ENCODE peak calls at places on chromosomes 11 and 22, in four cellular contexts. T, V, F and I are unnamed samples.

GRCh38 chr11:72497731-72498130 is 63.4 kb upstream of the CLPB start:
- DNase-seq in T (no peak), V (no peak), F (no peak), I (no peak)

GRCh38 chr22:38832005-38832978 is 11.5 kb downstream of the NPTXR start:
- DNase-seq in T (no peak), V (no peak), F (no peak), I (no peak)

GRCh38 chr11:128555606-128556005 is 31.8 kb downstream of the ETS1 start:
- DNase-seq in T (no peak), V (no peak), F (peak; percentile 6), I (no peak)

GRCh38 chr11:6431861-6432260 is 8.9 kb downstream of the HPX start:
- DNase-seq in T (no peak), V (no peak), F (no peak), I (no peak)

GRCh38 chr22:40009231-40009769 is 14.5 kb downstream of the FAM83F start:
- DNase-seq in T (no peak), V (peak; percentile 74), F (no peak), I (peak; percentile 34)

GRCh38 chr11:132311703-132312102 is 941.3 kb downstream of the NTM start:
- DNase-seq in T (no peak), V (no peak), F (no peak), I (no peak)

GRCh38 chr11:47083913-47084312 is 92.8 kb downstream of the ARFGAP2 start:
- DNase-seq in T (peak; percentile 13), V (no peak), F (no peak), I (no peak)

GRCh38 chr11:34812905-34813576 is 103.1 kb downstream of the APIP start:
- DNase-seq in T (no peak), V (no peak), F (no peak), I (no peak)

GRCh38 chr22:37193629-37194191 is 5.7 kb upstream of the C1QTNF6 start:
- DNase-seq in T (no peak), V (no peak), F (peak; percentile 43), I (peak; percentile 32)

GRCh38 chr11:20109731-20110445 is 50.4 kb downstream of the DBX1 start:
- DNase-seq in T (no peak), V (no peak), F (no peak), I (no peak)
- TF ChIP-seq TAF1 in T (no peak), V (no peak), F (no peak), I (no peak)

GRCh38 chr11:43735115-43735514 is 54.6 kb downstream of the HSD17B12 start:
- DNase-seq in T (no peak), V (no peak), F (no peak), I (no peak)

GRCh38 chr11:43734256-43734655 is 53.7 kb downstream of the HSD17B12 start:
- DNase-seq in T (no peak), V (no peak), F (no peak), I (no peak)

GRCh38 chr11:43737194-43737575 is 56.6 kb downstream of the HSD17B12 start:
- DNase-seq in T (no peak), V (no peak), F (no peak), I (no peak)

GRCh38 chr11:43736502-43737193 is 56.1 kb downstream of the HSD17B12 start:
- DNase-seq in T (no peak), V (no peak), F (peak; percentile 19), I (no peak)

DNA sequence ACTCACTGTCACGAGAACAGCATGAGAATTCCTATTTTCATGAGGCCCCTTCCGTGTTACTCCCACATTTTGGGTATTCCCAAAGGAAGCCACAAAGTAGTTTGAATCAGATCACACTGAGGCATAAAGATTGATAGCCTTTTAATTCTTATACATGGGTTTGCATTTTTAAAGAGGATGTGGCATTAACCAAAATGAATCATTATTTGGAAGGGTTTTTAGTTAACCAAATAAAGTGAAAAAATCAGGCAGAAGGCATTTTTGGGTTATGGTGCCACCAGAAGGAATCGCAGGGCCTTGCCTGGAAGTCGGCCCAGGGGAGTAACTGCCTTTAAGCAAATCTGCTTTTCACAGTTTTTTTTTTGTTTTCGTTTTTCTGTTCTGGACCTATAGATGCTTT is 55.4 kb downstream of the HSD17B12 start:
- DNase-seq in T (no peak), V (no peak), F (no peak), I (no peak)
- TF ChIP-seq CREB1 in T (no peak), V (no peak), F (no peak), I (no peak)

GRCh38 chr11:117912497-117912896 is 16.7 kb downstream of the TMPRSS13 start:
- DNase-seq in T (no peak), V (no peak), F (no peak), I (no peak)

GRCh38 chr11:117909611-117910382 is 19.4 kb downstream of the TMPRSS13 start:
- DNase-seq in T (no peak), V (no peak), F (no peak), I (peak; percentile 79)

GRCh38 chr11:117910525-117910924 is 18.7 kb downstream of the TMPRSS13 start:
- DNase-seq in T (no peak), V (no peak), F (no peak), I (peak; percentile 46)

GRCh38 chr11:117910941-117911630 is 18.1 kb downstream of the TMPRSS13 start:
- DNase-seq in T (no peak), V (no peak), F (no peak), I (no peak)

DNA sequence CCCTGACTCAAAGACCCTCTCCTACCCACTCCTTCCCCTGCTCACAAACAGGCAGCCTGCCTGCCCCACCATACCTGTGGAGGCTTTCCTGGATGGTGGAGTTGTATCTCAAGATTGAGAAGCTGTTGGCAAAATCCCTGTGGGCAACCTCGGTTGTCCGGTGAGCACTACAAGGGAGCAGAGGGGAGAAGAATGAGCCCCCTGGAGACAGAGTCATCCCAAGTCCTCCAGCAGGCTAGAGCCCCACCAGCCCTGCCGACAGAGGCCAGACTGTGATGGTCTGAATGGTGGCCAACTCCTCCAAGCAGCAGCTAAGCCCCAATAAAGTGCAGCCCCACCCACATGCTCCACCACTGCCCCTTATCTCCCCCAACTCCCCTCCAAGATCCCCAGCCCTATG is 17.5 kb downstream of the TMPRSS13 start:
- DNase-seq in T (no peak), V (no peak), F (no peak), I (no peak)
- TF ChIP-seq TAF1 in T (no peak), V (no peak), F (no peak), I (no peak)

GRCh38 chr11:111729441-111729840 is 36.7 kb downstream of the PPP2R1B start:
- DNase-seq in T (no peak), V (no peak), F (no peak), I (no peak)
- TF ChIP-seq CREB1 in T (no peak), V (no peak), F (no peak), I (no peak)

GRCh38 chr11:17208257-17208999 is 642 bp upstream of the PIK3C2A start:
- DNase-seq in T (no peak), V (no peak), F (peak; percentile 87), I (peak; percentile 70)
- TF ChIP-seq TAF1 in T (no peak), V (peak; percentile 45), F (no peak), I (no peak)

GRCh38 chr11:93552874-93553273 is 9.7 kb upstream of the SMCO4 start:
- DNase-seq in T (no peak), V (no peak), F (peak; percentile 81), I (no peak)
- TF ChIP-seq CREB1 in T (no peak), V (no peak), F (no peak), I (no peak)

DNA sequence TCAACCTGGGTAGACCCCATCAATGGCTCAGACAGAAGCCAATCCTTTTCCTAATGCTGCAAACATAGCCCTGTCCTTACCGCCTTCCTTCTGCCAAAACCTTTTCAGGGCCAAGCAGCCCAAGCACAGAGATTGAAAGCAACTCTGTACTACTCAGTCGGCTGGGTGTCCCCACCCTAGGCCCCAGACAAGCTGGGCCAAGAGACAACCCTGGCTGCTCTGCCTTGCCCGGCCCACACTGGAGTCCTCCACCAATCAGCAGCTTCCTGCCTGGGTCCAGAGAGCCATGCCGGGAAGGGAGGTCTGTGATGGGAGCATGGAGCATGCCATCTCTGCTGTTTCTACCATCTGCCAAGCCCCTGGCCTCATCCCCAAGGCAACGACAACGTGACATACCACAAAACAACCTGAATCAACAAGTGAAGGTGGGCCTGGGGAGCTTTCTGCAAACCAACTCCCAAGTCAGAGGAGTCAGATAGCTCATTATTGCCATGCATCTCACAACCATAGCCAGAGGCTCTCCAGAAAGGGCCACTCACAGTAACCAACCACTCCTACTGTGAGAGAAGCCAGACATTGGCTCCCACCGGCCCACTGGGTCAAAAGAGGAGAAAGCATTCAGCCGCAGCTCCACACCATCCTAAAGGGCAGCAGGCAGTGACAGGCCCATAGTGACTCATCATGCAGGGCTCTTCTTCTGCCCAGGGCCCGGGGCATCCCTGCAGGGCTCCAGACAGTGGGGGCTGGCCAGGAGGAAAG is 18.2 kb downstream of the PATZ1 start:
- DNase-seq in T (no peak), V (no peak), F (no peak), I (no peak)
- TF ChIP-seq TAF1 in T (no peak), V (no peak), F (no peak), I (no peak)

DNA sequence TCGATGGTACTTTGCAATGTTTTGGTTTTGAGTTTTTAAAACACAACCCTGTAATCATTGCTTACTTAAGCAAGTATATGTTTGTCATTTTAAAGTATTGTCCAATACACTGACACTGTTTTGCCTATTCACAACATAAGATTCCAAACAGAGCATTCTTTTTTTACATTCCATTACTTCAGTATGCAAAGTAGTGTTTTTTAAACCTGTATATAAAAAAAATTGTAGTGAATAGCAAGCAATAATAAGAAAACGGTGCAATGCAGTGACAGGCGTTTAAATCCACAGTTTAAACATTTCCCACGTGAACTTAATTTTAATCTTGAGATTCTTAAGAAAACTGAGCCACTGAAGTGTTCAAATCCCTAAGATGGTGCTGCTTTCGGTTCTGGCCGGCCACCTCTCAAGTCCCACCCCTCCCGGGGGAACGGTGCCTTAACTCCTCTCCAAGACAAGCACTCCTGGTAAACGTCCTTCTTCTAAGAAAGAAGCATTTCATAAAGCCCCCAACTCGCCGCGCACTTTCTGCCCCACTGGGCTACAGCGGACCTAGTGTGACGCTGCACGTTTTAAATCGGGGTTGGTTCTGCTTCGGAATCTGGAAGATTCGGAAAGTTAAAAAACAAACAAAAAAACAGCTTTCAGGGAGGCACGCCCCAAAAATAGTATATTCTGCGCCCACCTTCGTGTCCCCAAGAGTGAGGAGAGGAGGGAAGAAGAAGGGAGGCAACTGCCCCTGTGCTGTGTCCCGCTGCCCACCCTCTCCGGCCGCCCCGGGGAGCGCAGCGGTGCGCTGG is 2.9 kb downstream of the PGR start:
- DNase-seq in T (no peak), V (peak; percentile 47), F (no peak), I (peak; percentile 38)
- TF ChIP-seq CREB1 in T (no peak), V (no peak), F (no peak), I (no peak)

DNA sequence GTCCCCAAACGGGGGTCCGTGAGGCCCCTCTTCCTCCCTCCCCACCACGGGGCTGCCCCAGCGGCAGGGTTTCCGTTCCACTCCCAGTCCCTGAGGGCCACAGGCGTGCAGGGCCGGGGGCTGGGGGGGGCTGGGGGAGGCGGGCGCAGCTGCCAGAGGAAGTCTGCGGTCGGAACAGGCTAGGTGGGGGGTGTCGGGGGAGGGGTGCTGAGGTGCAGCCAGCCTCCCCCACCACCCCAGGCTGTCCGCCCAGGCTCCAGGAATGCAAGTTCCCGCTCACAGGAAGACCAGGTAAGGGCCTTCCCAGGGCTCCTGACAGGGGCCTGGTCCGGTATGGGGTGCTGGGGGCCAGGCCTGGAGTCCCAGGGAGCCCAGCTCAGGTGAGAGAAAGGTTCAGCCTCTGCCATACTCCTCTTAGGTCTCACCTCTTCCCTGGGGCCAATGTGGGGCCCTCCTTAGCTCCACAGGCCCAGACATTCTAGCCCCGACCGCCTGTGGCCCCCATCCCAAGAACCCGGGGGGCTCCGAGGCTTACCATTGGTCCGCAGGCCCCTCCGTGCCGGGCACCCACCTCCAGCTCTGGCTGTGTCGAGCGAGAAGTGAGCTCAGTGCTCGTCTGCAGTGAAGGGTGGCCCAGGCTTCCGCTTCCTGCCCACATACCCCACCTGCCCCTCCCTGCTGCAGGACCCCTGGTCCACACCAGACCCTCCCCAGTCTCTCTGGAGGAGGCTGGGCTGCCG is at the start of gene PTPRCAP:
- DNase-seq in T (no peak), V (no peak), F (no peak), I (peak; percentile 70)
- TF ChIP-seq TAF1 in T (peak; percentile 96), V (no peak), F (no peak), I (no peak)

GRCh38 chr11:57274904-57275498 is 38.0 kb upstream of the APLNR start:
- DNase-seq in T (no peak), V (no peak), F (no peak), I (no peak)
- TF ChIP-seq CREB1 in T (no peak), V (no peak), F (no peak), I (no peak)